ENCODE peak calls at places on chromosomes 13 and 19, in eight cellular contexts. S, M, U, J, X, E, C and L are unnamed samples.

GRCh38 chr19:21322528-21322927 is 6.7 kb downstream of the ZNF708 start:
- DNase-seq in M (no peak), J (no peak), S (no peak), E (no peak), X (no peak), U (peak; percentile 15), C (no peak), L (no peak)

GRCh38 chr19:7905298-7905697 is 1.6 kb downstream of the MAP2K7 start:
- DNase-seq in M (no peak), E (no peak), U (no peak), J (no peak), C (no peak), S (no peak), X (no peak), L (no peak)

GRCh38 chr13:50400930-50401553 is 385.8 kb downstream of the KCNRG start:
- DNase-seq in C (no peak), S (peak; percentile 13), J (peak; percentile 43), E (peak; percentile 67), M (no peak), U (peak; percentile 83), X (no peak), L (peak; percentile 32)

GRCh38 chr13:77509221-77509620 is 26.3 kb upstream of the SCEL start:
- DNase-seq in S (no peak), J (peak; percentile 59), U (peak; percentile 84), E (peak; percentile 78), X (no peak), C (no peak), M (no peak), L (no peak)

GRCh38 chr19:43643326-43643725 is 3.7 kb upstream of the CADM4 start:
- DNase-seq in E (no peak), C (no peak), U (no peak), J (no peak), S (no peak), M (no peak), X (no peak), L (no peak)

GRCh38 chr13:112733112-112733511 is 43.3 kb downstream of the ATP11A start:
- DNase-seq in J (no peak), M (no peak), C (no peak), S (no peak), X (no peak), U (no peak), E (no peak), L (no peak)

GRCh38 chr13:92573467-92574057 is 653.0 kb upstream of the GPC6 start:
- DNase-seq in U (peak; percentile 9), C (no peak), E (peak; percentile 20), J (no peak), X (no peak), S (no peak), M (no peak), L (no peak)

GRCh38 chr19:5968431-5969373 is 9.2 kb downstream of the RANBP3 start:
- DNase-seq in M (no peak), U (no peak), S (no peak), J (no peak), E (no peak), C (no peak), X (no peak), L (no peak)

GRCh38 chr13:35699181-35699580 is 222.7 kb upstream of the MAB21L1 start:
- DNase-seq in E (no peak), S (no peak), U (peak; percentile 54), X (no peak), C (no peak), J (peak; percentile 89), M (no peak), L (no peak)

GRCh38 chr13:42819712-42820111 is 38.3 kb downstream of the FAM216B start:
- DNase-seq in E (no peak), X (no peak), S (no peak), M (no peak), C (no peak), U (peak; percentile 40), J (no peak), L (no peak)

GRCh38 chr19:18135712-18136584 is 17.0 kb upstream of the PIK3R2 start:
- DNase-seq in E (no peak), X (no peak), M (no peak), C (no peak), J (no peak), S (no peak), U (no peak), L (no peak)

GRCh38 chr13:82800391-82800790 is 1081.9 kb downstream of the SLITRK1 start:
- DNase-seq in J (peak; percentile 23), M (no peak), U (peak; percentile 13), C (no peak), E (peak; percentile 24), S (no peak), X (no peak), L (no peak)

GRCh38 chr13:47027797-47028437 is 131.1 kb upstream of the HTR2A start:
- DNase-seq in C (no peak), S (no peak), M (no peak), J (no peak), E (no peak), X (no peak), U (peak; percentile 10), L (no peak)

GRCh38 chr13:47454986-47455385 is 546.1 kb downstream of the SUCLA2 start:
- DNase-seq in E (no peak), U (no peak), J (no peak), C (no peak), S (no peak), X (no peak), M (no peak), L (no peak)

GRCh38 chr19:4976412-4977298 is 7.7 kb downstream of the KDM4B start:
- DNase-seq in S (no peak), J (peak; percentile 97), X (peak; percentile 47), M (peak; percentile 35), E (no peak), U (peak; percentile 86), C (no peak), L (peak; percentile 79)

GRCh38 chr13:73708393-73708985 is 425.7 kb downstream of the KLF12 start:
- DNase-seq in J (peak; percentile 71), X (peak; percentile 15), S (peak; percentile 23), M (no peak), U (peak; percentile 77), E (peak; percentile 50), C (no peak), L (no peak)

GRCh38 chr19:8310342-8311055 is 2.3 kb upstream of the CD320 start:
- DNase-seq in U (no peak), X (no peak), M (no peak), J (no peak), S (no peak), C (no peak), E (no peak), L (no peak)

GRCh38 chr13:60363288-60363687 is 33.7 kb upstream of the TDRD3 start:
- DNase-seq in U (no peak), C (no peak), X (no peak), E (no peak), J (no peak), M (no peak), S (no peak), L (no peak)

GRCh38 chr19:35710784-35711723 is 6.7 kb downstream of the ZBTB32 start:
- DNase-seq in E (no peak), X (no peak), M (no peak), S (no peak), U (no peak), C (peak; percentile 70), J (peak; percentile 46), L (no peak)

GRCh38 chr13:20405691-20406090 is 120.0 kb downstream of the CRYL1 start:
- DNase-seq in J (no peak), M (no peak), E (no peak), U (no peak), S (no peak), X (no peak), C (no peak), L (no peak)

GRCh38 chr13:87089391-87089790 is 581.8 kb upstream of the SLITRK5 start:
- DNase-seq in C (no peak), X (no peak), U (peak; percentile 78), E (peak; percentile 84), J (peak; percentile 91), M (no peak), S (peak; percentile 19), L (no peak)

GRCh38 chr13:114249062-114249461 is 14.4 kb downstream of the CDC16 start:
- DNase-seq in J (no peak), E (no peak), U (no peak), X (no peak), S (no peak), C (no peak), M (no peak), L (no peak)

GRCh38 chr19:33234092-33234491 is 8.4 kb upstream of the SLC7A10 start:
- DNase-seq in U (no peak), J (no peak), X (no peak), C (no peak), M (no peak), S (no peak), E (no peak), L (no peak)

GRCh38 chr13:99792079-99792921 is 179.3 kb downstream of the ZIC5 start:
- DNase-seq in U (no peak), X (no peak), C (no peak), S (no peak), J (no peak), M (no peak), E (no peak), L (no peak)

GRCh38 chr19:35213678-35214632 is 14.6 kb downstream of the FAM187B start:
- DNase-seq in U (peak; percentile 16), J (peak; percentile 71), C (peak; percentile 35), M (no peak), E (peak; percentile 84), S (peak; percentile 81), X (peak; percentile 34), L (no peak)

GRCh38 chr13:43057653-43058317 is 34.4 kb downstream of the DNAJC15 start:
- DNase-seq in C (no peak), U (peak; percentile 92), J (peak; percentile 32), E (peak; percentile 90), S (no peak), M (no peak), X (no peak), L (no peak)

GRCh38 chr13:102856603-102857002 is 10.8 kb downstream of the ERCC5 start:
- DNase-seq in M (no peak), X (no peak), J (no peak), E (peak; percentile 45), C (no peak), S (no peak), U (peak; percentile 13), L (no peak)

GRCh38 chr13:26759907-26760834 is at the start of gene GPR12:
- DNase-seq in M (peak; percentile 66), S (no peak), X (no peak), J (no peak), C (no peak), U (peak; percentile 1), E (no peak), L (no peak)